ENCODE peak calls at places on chromosomes 3 and 15, in seven cellular contexts. One of them, this sample, is unnamed.

GRCh38 chr3:130386604-130387263 is 41.3 kb downstream of the COL6A5 start:
- DNase-seq in GF-D8: no peak
- DNase-seq in activated CD8-positive, alpha-beta memory T cell treated with anti-CD3 and anti-CD28 coated beads for 48 hours: no peak
- DNase-seq in COR-L47: no peak
- DNase-seq in NCI-H1105: no peak
- DNase-seq in NCI-H1092 treated with DMSO at 0.1 percent for 48 hours: no peak
- DNase-seq in substantia nigra: no peak
- DNase-seq in this sample: no peak

GRCh38 chr3:120077726-120078125 is 16.5 kb downstream of the GSK3B start:
- DNase-seq in COR-L47: no peak
- DNase-seq in NCI-H1092 treated with DMSO at 0.1 percent for 48 hours: no peak
- DNase-seq in substantia nigra: no peak
- DNase-seq in GF-D8: no peak
- DNase-seq in activated CD8-positive, alpha-beta memory T cell treated with anti-CD3 and anti-CD28 coated beads for 48 hours: no peak
- DNase-seq in NCI-H1105: no peak
- DNase-seq in this sample: no peak

GRCh38 chr3:107761391-107761790 is 238.6 kb downstream of the BBX start:
- DNase-seq in COR-L47: no peak
- DNase-seq in activated CD8-positive, alpha-beta memory T cell treated with anti-CD3 and anti-CD28 coated beads for 48 hours: no peak
- DNase-seq in substantia nigra: no peak
- DNase-seq in GF-D8: no peak
- DNase-seq in NCI-H1105: no peak
- DNase-seq in NCI-H1092 treated with DMSO at 0.1 percent for 48 hours: no peak
- DNase-seq in this sample: no peak

GRCh38 chr15:68880382-68880781 is 49.9 kb upstream of the SPESP1 start:
- DNase-seq in GF-D8: no peak
- DNase-seq in COR-L47: no peak
- DNase-seq in NCI-H1092 treated with DMSO at 0.1 percent for 48 hours: no peak
- DNase-seq in NCI-H1105: no peak
- DNase-seq in substantia nigra: no peak
- DNase-seq in activated CD8-positive, alpha-beta memory T cell treated with anti-CD3 and anti-CD28 coated beads for 48 hours: no peak
- DNase-seq in this sample: no peak

GRCh38 chr3:48433472-48434118 is 3.7 kb upstream of the PLXNB1 start:
- DNase-seq in GF-D8: no peak
- DNase-seq in activated CD8-positive, alpha-beta memory T cell treated with anti-CD3 and anti-CD28 coated beads for 48 hours: no peak
- DNase-seq in COR-L47: no peak
- DNase-seq in substantia nigra: no peak
- DNase-seq in NCI-H1105: no peak
- DNase-seq in NCI-H1092 treated with DMSO at 0.1 percent for 48 hours: no peak
- DNase-seq in this sample: no peak

GRCh38 chr3:37701729-37702128 is 160.0 kb upstream of the CTDSPL start:
- DNase-seq in activated CD8-positive, alpha-beta memory T cell treated with anti-CD3 and anti-CD28 coated beads for 48 hours: no peak
- DNase-seq in COR-L47: no peak
- DNase-seq in NCI-H1092 treated with DMSO at 0.1 percent for 48 hours: no peak
- DNase-seq in GF-D8: no peak
- DNase-seq in NCI-H1105: no peak
- DNase-seq in substantia nigra: no peak
- DNase-seq in this sample: no peak

GRCh38 chr15:24899367-24899766 is 55.4 kb upstream of the SNRPN start:
- DNase-seq in COR-L47: no peak
- DNase-seq in NCI-H1092 treated with DMSO at 0.1 percent for 48 hours: no peak
- DNase-seq in activated CD8-positive, alpha-beta memory T cell treated with anti-CD3 and anti-CD28 coated beads for 48 hours: no peak
- DNase-seq in GF-D8: no peak
- DNase-seq in NCI-H1105: no peak
- DNase-seq in substantia nigra: no peak
- DNase-seq in this sample: no peak

GRCh38 chr3:138696661-138697370 is 88.2 kb downstream of the FAIM start:
- DNase-seq in activated CD8-positive, alpha-beta memory T cell treated with anti-CD3 and anti-CD28 coated beads for 48 hours: no peak
- DNase-seq in GF-D8: peak
- DNase-seq in NCI-H1105: no peak
- DNase-seq in COR-L47: no peak
- DNase-seq in substantia nigra: no peak
- DNase-seq in NCI-H1092 treated with DMSO at 0.1 percent for 48 hours: no peak
- DNase-seq in this sample: no peak

GRCh38 chr3:47715928-47716327 is 65.8 kb downstream of the SMARCC1 start:
- DNase-seq in GF-D8: no peak
- DNase-seq in COR-L47: no peak
- DNase-seq in activated CD8-positive, alpha-beta memory T cell treated with anti-CD3 and anti-CD28 coated beads for 48 hours: no peak
- DNase-seq in NCI-H1105: no peak
- DNase-seq in substantia nigra: no peak
- DNase-seq in NCI-H1092 treated with DMSO at 0.1 percent for 48 hours: no peak
- DNase-seq in this sample: no peak

GRCh38 chr3:69819283-69819682 is 80.0 kb downstream of the MITF start:
- DNase-seq in activated CD8-positive, alpha-beta memory T cell treated with anti-CD3 and anti-CD28 coated beads for 48 hours: no peak
- DNase-seq in COR-L47: no peak
- DNase-seq in NCI-H1105: no peak
- DNase-seq in GF-D8: no peak
- DNase-seq in NCI-H1092 treated with DMSO at 0.1 percent for 48 hours: no peak
- DNase-seq in substantia nigra: peak
- DNase-seq in this sample: no peak

GRCh38 chr15:99731336-99732267 is 1.6 kb downstream of the LYSMD4 start:
- DNase-seq in GF-D8: no peak
- DNase-seq in COR-L47: no peak
- DNase-seq in activated CD8-positive, alpha-beta memory T cell treated with anti-CD3 and anti-CD28 coated beads for 48 hours: no peak
- DNase-seq in substantia nigra: no peak
- DNase-seq in NCI-H1092 treated with DMSO at 0.1 percent for 48 hours: no peak
- DNase-seq in NCI-H1105: no peak
- DNase-seq in this sample: no peak

GRCh38 chr3:190912736-190913135 is 50.2 kb upstream of the GMNC start:
- DNase-seq in COR-L47: peak
- DNase-seq in substantia nigra: no peak
- DNase-seq in activated CD8-positive, alpha-beta memory T cell treated with anti-CD3 and anti-CD28 coated beads for 48 hours: no peak
- DNase-seq in NCI-H1105: no peak
- DNase-seq in NCI-H1092 treated with DMSO at 0.1 percent for 48 hours: no peak
- DNase-seq in GF-D8: no peak
- DNase-seq in this sample: peak

GRCh38 chr15:31341501-31342195 is 15.0 kb downstream of the KLF13 start:
- DNase-seq in NCI-H1092 treated with DMSO at 0.1 percent for 48 hours: no peak
- DNase-seq in activated CD8-positive, alpha-beta memory T cell treated with anti-CD3 and anti-CD28 coated beads for 48 hours: no peak
- DNase-seq in substantia nigra: no peak
- DNase-seq in NCI-H1105: peak
- DNase-seq in COR-L47: peak
- DNase-seq in GF-D8: no peak
- DNase-seq in this sample: no peak

GRCh38 chr15:85583404-85584390 is 203.3 kb downstream of the AKAP13 start:
- DNase-seq in COR-L47: peak
- DNase-seq in activated CD8-positive, alpha-beta memory T cell treated with anti-CD3 and anti-CD28 coated beads for 48 hours: no peak
- DNase-seq in substantia nigra: no peak
- DNase-seq in NCI-H1092 treated with DMSO at 0.1 percent for 48 hours: no peak
- DNase-seq in NCI-H1105: no peak
- DNase-seq in GF-D8: no peak
- DNase-seq in this sample: no peak

GRCh38 chr15:69156726-69157381 is 3.6 kb upstream of the GLCE start:
- DNase-seq in GF-D8: no peak
- DNase-seq in COR-L47: no peak
- DNase-seq in NCI-H1105: no peak
- DNase-seq in activated CD8-positive, alpha-beta memory T cell treated with anti-CD3 and anti-CD28 coated beads for 48 hours: no peak
- DNase-seq in substantia nigra: peak
- DNase-seq in NCI-H1092 treated with DMSO at 0.1 percent for 48 hours: no peak
- DNase-seq in this sample: no peak

GRCh38 chr3:29515451-29515850 is 234.6 kb downstream of the RBMS3 start:
- DNase-seq in substantia nigra: no peak
- DNase-seq in NCI-H1092 treated with DMSO at 0.1 percent for 48 hours: no peak
- DNase-seq in NCI-H1105: no peak
- DNase-seq in activated CD8-positive, alpha-beta memory T cell treated with anti-CD3 and anti-CD28 coated beads for 48 hours: no peak
- DNase-seq in COR-L47: no peak
- DNase-seq in GF-D8: no peak
- DNase-seq in this sample: no peak

GRCh38 chr3:40869013-40869412 is 330.3 kb upstream of the CTNNB1 start:
- DNase-seq in COR-L47: no peak
- DNase-seq in substantia nigra: no peak
- DNase-seq in NCI-H1105: no peak
- DNase-seq in NCI-H1092 treated with DMSO at 0.1 percent for 48 hours: no peak
- DNase-seq in GF-D8: no peak
- DNase-seq in activated CD8-positive, alpha-beta memory T cell treated with anti-CD3 and anti-CD28 coated beads for 48 hours: no peak
- DNase-seq in this sample: no peak

GRCh38 chr15:65732698-65733097 is 59.4 kb downstream of the DENND4A start:
- DNase-seq in GF-D8: no peak
- DNase-seq in activated CD8-positive, alpha-beta memory T cell treated with anti-CD3 and anti-CD28 coated beads for 48 hours: no peak
- DNase-seq in substantia nigra: no peak
- DNase-seq in NCI-H1092 treated with DMSO at 0.1 percent for 48 hours: no peak
- DNase-seq in NCI-H1105: no peak
- DNase-seq in COR-L47: no peak
- DNase-seq in this sample: no peak

GRCh38 chr3:63617391-63617790 is 35.1 kb upstream of the SNTN start:
- DNase-seq in activated CD8-positive, alpha-beta memory T cell treated with anti-CD3 and anti-CD28 coated beads for 48 hours: no peak
- DNase-seq in NCI-H1105: no peak
- DNase-seq in COR-L47: no peak
- DNase-seq in GF-D8: no peak
- DNase-seq in NCI-H1092 treated with DMSO at 0.1 percent for 48 hours: no peak
- DNase-seq in substantia nigra: no peak
- DNase-seq in this sample: no peak

GRCh38 chr3:108438542-108438941 is 71.9 kb downstream of the MYH15 start:
- DNase-seq in GF-D8: no peak
- DNase-seq in substantia nigra: no peak
- DNase-seq in COR-L47: no peak
- DNase-seq in activated CD8-positive, alpha-beta memory T cell treated with anti-CD3 and anti-CD28 coated beads for 48 hours: no peak
- DNase-seq in NCI-H1092 treated with DMSO at 0.1 percent for 48 hours: no peak
- DNase-seq in NCI-H1105: no peak
- DNase-seq in this sample: no peak

GRCh38 chr3:45803252-45803935 is 7.1 kb upstream of the SLC6A20 start:
- DNase-seq in GF-D8: no peak
- DNase-seq in substantia nigra: no peak
- DNase-seq in NCI-H1092 treated with DMSO at 0.1 percent for 48 hours: no peak
- DNase-seq in NCI-H1105: no peak
- DNase-seq in COR-L47: no peak
- DNase-seq in activated CD8-positive, alpha-beta memory T cell treated with anti-CD3 and anti-CD28 coated beads for 48 hours: no peak
- DNase-seq in this sample: no peak

GRCh38 chr3:127697531-127698240 is 24.9 kb downstream of the ABTB1 start:
- DNase-seq in NCI-H1105: peak
- DNase-seq in COR-L47: peak
- DNase-seq in substantia nigra: peak
- DNase-seq in NCI-H1092 treated with DMSO at 0.1 percent for 48 hours: peak
- DNase-seq in activated CD8-positive, alpha-beta memory T cell treated with anti-CD3 and anti-CD28 coated beads for 48 hours: peak
- DNase-seq in GF-D8: peak
- DNase-seq in this sample: peak

GRCh38 chr3:60730371-60730770 is 520.9 kb downstream of the FHIT start:
- DNase-seq in GF-D8: no peak
- DNase-seq in COR-L47: no peak
- DNase-seq in activated CD8-positive, alpha-beta memory T cell treated with anti-CD3 and anti-CD28 coated beads for 48 hours: no peak
- DNase-seq in substantia nigra: no peak
- DNase-seq in NCI-H1105: no peak
- DNase-seq in NCI-H1092 treated with DMSO at 0.1 percent for 48 hours: no peak
- DNase-seq in this sample: no peak

GRCh38 chr15:47688573-47689086 is 28.7 kb upstream of the SEMA6D start:
- DNase-seq in activated CD8-positive, alpha-beta memory T cell treated with anti-CD3 and anti-CD28 coated beads for 48 hours: no peak
- DNase-seq in NCI-H1105: no peak
- DNase-seq in NCI-H1092 treated with DMSO at 0.1 percent for 48 hours: no peak
- DNase-seq in COR-L47: no peak
- DNase-seq in GF-D8: no peak
- DNase-seq in substantia nigra: no peak
- DNase-seq in this sample: no peak

GRCh38 chr3:59563966-59564365 is 514.1 kb upstream of the CFAP20DC start:
- DNase-seq in activated CD8-positive, alpha-beta memory T cell treated with anti-CD3 and anti-CD28 coated beads for 48 hours: no peak
- DNase-seq in COR-L47: no peak
- DNase-seq in NCI-H1105: no peak
- DNase-seq in substantia nigra: no peak
- DNase-seq in GF-D8: no peak
- DNase-seq in NCI-H1092 treated with DMSO at 0.1 percent for 48 hours: no peak
- DNase-seq in this sample: no peak

GRCh38 chr3:14371573-14372474 is 30.6 kb upstream of the SLC6A6 start:
- DNase-seq in COR-L47: peak
- DNase-seq in GF-D8: peak
- DNase-seq in NCI-H1092 treated with DMSO at 0.1 percent for 48 hours: peak
- DNase-seq in activated CD8-positive, alpha-beta memory T cell treated with anti-CD3 and anti-CD28 coated beads for 48 hours: no peak
- DNase-seq in NCI-H1105: peak
- DNase-seq in substantia nigra: no peak
- DNase-seq in this sample: peak

GRCh38 chr3:146709969-146710368 is 104.8 kb upstream of the PLSCR5 start:
- DNase-seq in GF-D8: no peak
- DNase-seq in activated CD8-positive, alpha-beta memory T cell treated with anti-CD3 and anti-CD28 coated beads for 48 hours: no peak
- DNase-seq in substantia nigra: no peak
- DNase-seq in NCI-H1105: no peak
- DNase-seq in COR-L47: no peak
- DNase-seq in NCI-H1092 treated with DMSO at 0.1 percent for 48 hours: no peak
- DNase-seq in this sample: no peak

GRCh38 chr3:20648921-20649381 is 462.9 kb upstream of the SGO1 start:
- DNase-seq in COR-L47: no peak
- DNase-seq in substantia nigra: no peak
- DNase-seq in NCI-H1092 treated with DMSO at 0.1 percent for 48 hours: no peak
- DNase-seq in GF-D8: no peak
- DNase-seq in activated CD8-positive, alpha-beta memory T cell treated with anti-CD3 and anti-CD28 coated beads for 48 hours: no peak
- DNase-seq in NCI-H1105: no peak
- DNase-seq in this sample: no peak

GRCh38 chr3:58325525-58325992 is 7.1 kb upstream of the PXK start:
- DNase-seq in GF-D8: no peak
- DNase-seq in activated CD8-positive, alpha-beta memory T cell treated with anti-CD3 and anti-CD28 coated beads for 48 hours: no peak
- DNase-seq in COR-L47: no peak
- DNase-seq in NCI-H1092 treated with DMSO at 0.1 percent for 48 hours: no peak
- DNase-seq in substantia nigra: no peak
- DNase-seq in NCI-H1105: no peak
- DNase-seq in this sample: no peak

GRCh38 chr3:134312873-134313838 is 61.1 kb downstream of the AMOTL2 start:
- DNase-seq in NCI-H1092 treated with DMSO at 0.1 percent for 48 hours: no peak
- DNase-seq in NCI-H1105: no peak
- DNase-seq in activated CD8-positive, alpha-beta memory T cell treated with anti-CD3 and anti-CD28 coated beads for 48 hours: no peak
- DNase-seq in COR-L47: no peak
- DNase-seq in substantia nigra: peak
- DNase-seq in GF-D8: no peak
- DNase-seq in this sample: no peak

GRCh38 chr3:4394048-4394447 is 73.0 kb downstream of the SUMF1 start:
- DNase-seq in NCI-H1092 treated with DMSO at 0.1 percent for 48 hours: no peak
- DNase-seq in COR-L47: no peak
- DNase-seq in substantia nigra: no peak
- DNase-seq in NCI-H1105: no peak
- DNase-seq in activated CD8-positive, alpha-beta memory T cell treated with anti-CD3 and anti-CD28 coated beads for 48 hours: no peak
- DNase-seq in GF-D8: peak
- DNase-seq in this sample: no peak

GRCh38 chr3:108322352-108322751 is 26.0 kb downstream of the HHLA2 start:
- DNase-seq in NCI-H1105: no peak
- DNase-seq in GF-D8: no peak
- DNase-seq in substantia nigra: no peak
- DNase-seq in NCI-H1092 treated with DMSO at 0.1 percent for 48 hours: no peak
- DNase-seq in activated CD8-positive, alpha-beta memory T cell treated with anti-CD3 and anti-CD28 coated beads for 48 hours: no peak
- DNase-seq in COR-L47: no peak
- DNase-seq in this sample: no peak

GRCh38 chr3:157700405-157700804 is 197.2 kb upstream of the VEPH1 start:
- DNase-seq in GF-D8: no peak
- DNase-seq in COR-L47: no peak
- DNase-seq in activated CD8-positive, alpha-beta memory T cell treated with anti-CD3 and anti-CD28 coated beads for 48 hours: no peak
- DNase-seq in NCI-H1105: no peak
- DNase-seq in substantia nigra: no peak
- DNase-seq in NCI-H1092 treated with DMSO at 0.1 percent for 48 hours: no peak
- DNase-seq in this sample: no peak

GRCh38 chr15:66101715-66102395 is 151.7 kb downstream of the MEGF11 start:
- DNase-seq in activated CD8-positive, alpha-beta memory T cell treated with anti-CD3 and anti-CD28 coated beads for 48 hours: no peak
- DNase-seq in NCI-H1092 treated with DMSO at 0.1 percent for 48 hours: no peak
- DNase-seq in substantia nigra: no peak
- DNase-seq in COR-L47: no peak
- DNase-seq in NCI-H1105: no peak
- DNase-seq in GF-D8: no peak
- DNase-seq in this sample: no peak

GRCh38 chr3:167166594-167167253 is 213.4 kb downstream of the ZBBX start:
- DNase-seq in NCI-H1092 treated with DMSO at 0.1 percent for 48 hours: no peak
- DNase-seq in substantia nigra: no peak
- DNase-seq in COR-L47: peak
- DNase-seq in NCI-H1105: no peak
- DNase-seq in activated CD8-positive, alpha-beta memory T cell treated with anti-CD3 and anti-CD28 coated beads for 48 hours: no peak
- DNase-seq in GF-D8: no peak
- DNase-seq in this sample: no peak